ENCODE peak calls at places on chromosomes 1 and 21, in five cellular contexts. S is NCI-H345; L is effector CD4-positive, alpha-beta T cell; A is heart left ventricle; M is GF-D8. D is an unnamed sample.

GRCh38 chr1:150257624-150258274 is at the start of gene CA14:
- DNase-seq in S (no peak), L (no peak), A (peak), M (no peak), D (no peak)

GRCh38 chr1:183097438-183098051 is 74.3 kb downstream of the LAMC1 start:
- DNase-seq in S (peak), L (no peak), A (no peak), M (no peak), D (no peak)

GRCh38 chr21:31665397-31665796 is 5.9 kb downstream of the SOD1 start:
- DNase-seq in S (no peak), L (no peak), A (no peak), M (peak), D (no peak)

GRCh38 chr1:202850593-202851362 is 38.2 kb downstream of the RABIF start:
- DNase-seq in S (no peak), L (no peak), A (no peak), M (no peak), D (no peak)

GRCh38 chr1:174217787-174218574 is 58.7 kb downstream of the RABGAP1L start:
- DNase-seq in S (peak), L (no peak), A (no peak), M (no peak), D (peak)

GRCh38 chr1:203465943-203466342 is 9.7 kb upstream of the PRELP start:
- DNase-seq in S (peak), L (no peak), A (no peak), M (no peak), D (no peak)

GRCh38 chr1:44798481-44799365 is 1.5 kb upstream of the PLK3 start:
- DNase-seq in S (peak), L (no peak), A (peak), M (no peak), D (peak)

GRCh38 chr1:109161836-109162606 is 48.1 kb downstream of the ELAPOR1 start:
- DNase-seq in S (no peak), L (no peak), A (no peak), M (peak), D (no peak)

GRCh38 chr1:18949689-18950414 is 6.6 kb downstream of the IFFO2 start:
- DNase-seq in S (no peak), L (no peak), A (peak), M (no peak), D (no peak)

GRCh38 chr1:243253927-243254232 is 1.2 kb downstream of the CEP170 start:
- DNase-seq in S (peak), L (no peak), A (no peak), M (no peak), D (peak)

GRCh38 chr1:241774017-241774416 is 74.0 kb upstream of the EXO1 start:
- DNase-seq in S (no peak), L (no peak), A (no peak), M (no peak), D (no peak)

GRCh38 chr1:224615861-224616760 is at the start of gene CNIH3:
- DNase-seq in S (peak), L (no peak), A (no peak), M (no peak), D (peak)

GRCh38 chr1:168234846-168235547 is 9.2 kb downstream of the SFT2D2 start:
- DNase-seq in S (peak), L (peak), A (no peak), M (no peak), D (peak)

GRCh38 chr1:84876353-84876752 is 16.7 kb downstream of the LPAR3 start:
- DNase-seq in S (no peak), L (no peak), A (no peak), M (no peak), D (no peak)

GRCh38 chr1:1440941-1441888 is 5.7 kb downstream of the VWA1 start:
- DNase-seq in S (no peak), L (peak), A (no peak), M (no peak), D (peak)

GRCh38 chr1:39178541-39179431 is 25.7 kb upstream of the MACF1 start:
- DNase-seq in S (no peak), L (no peak), A (no peak), M (no peak), D (no peak)

GRCh38 chr1:201904579-201904978 is 15.9 kb downstream of the SHISA4 start:
- DNase-seq in S (no peak), L (no peak), A (no peak), M (no peak), D (no peak)

GRCh38 chr1:159012495-159012894 is 2.8 kb downstream of the IFI16 start:
- DNase-seq in S (no peak), L (peak), A (no peak), M (peak), D (no peak)

GRCh38 chr1:112788561-112788960 is 73.4 kb upstream of the PPM1J start:
- DNase-seq in S (no peak), L (no peak), A (no peak), M (no peak), D (no peak)

GRCh38 chr1:6495540-6496359 is 4.3 kb upstream of the PLEKHG5 start:
- DNase-seq in S (no peak), L (no peak), A (no peak), M (no peak), D (no peak)

D was measured in NCI-H774.